ENCODE peak calls at places on chromosome 14, in ten cellular contexts. Z, U, H, E, Q, T, V, S, M and C are unnamed samples.

GRCh38 chr14:24665440-24665991 is 31.5 kb upstream of the GZMB start:
- DNase-seq in Z (no peak), U (no peak), H (no peak), E (no peak), Q (no peak), T (no peak), V (no peak), S (no peak), M (no peak), C (peak; percentile 66)

GRCh38 chr14:90733139-90733808 is 83.0 kb downstream of the TTC7B start:
- DNase-seq in Z (no peak), U (no peak), H (no peak), E (no peak), Q (no peak), T (no peak), V (no peak), S (no peak), M (no peak), C (no peak)

GRCh38 chr14:79325071-79325470 is 886.2 kb downstream of the DIO2 start:
- DNase-seq in Z (peak; percentile 4), U (peak; percentile 7), H (no peak), E (no peak), Q (no peak), T (no peak), V (no peak), S (no peak), M (no peak), C (no peak)

GRCh38 chr14:40100544-40101196 is 668.4 kb upstream of the FBXO33 start:
- DNase-seq in Z (no peak), U (no peak), H (no peak), E (no peak), Q (no peak), T (no peak), V (no peak), S (no peak), M (no peak), C (no peak)

GRCh38 chr14:76780360-76780759 is 19.1 kb downstream of the VASH1 start:
- DNase-seq in Z (no peak), U (no peak), H (peak; percentile 8), E (no peak), Q (no peak), T (no peak), V (no peak), S (peak; percentile 23), M (no peak), C (no peak)

GRCh38 chr14:90883197-90883596 is 67.0 kb upstream of the TTC7B start:
- DNase-seq in Z (no peak), U (no peak), H (no peak), E (no peak), Q (no peak), T (no peak), V (no peak), S (no peak), M (no peak), C (no peak)

GRCh38 chr14:24080888-24081738 is 9.8 kb downstream of the CPNE6 start:
- DNase-seq in Z (peak; percentile 28), U (no peak), H (no peak), E (no peak), Q (peak; percentile 28), T (peak; percentile 91), V (peak; percentile 11), S (peak; percentile 94), M (peak; percentile 7), C (peak; percentile 61)

GRCh38 chr14:68822132-68822651 is 29.3 kb upstream of the ZFP36L1 start:
- DNase-seq in Z (no peak), U (no peak), H (peak; percentile 10), E (no peak), Q (no peak), T (peak; percentile 62), V (no peak), S (no peak), M (no peak), C (no peak)

GRCh38 chr14:69270795-69271708 is 11.1 kb downstream of the GALNT16 start:
- DNase-seq in Z (no peak), U (peak; percentile 37), H (no peak), E (no peak), Q (no peak), T (no peak), V (no peak), S (no peak), M (no peak), C (no peak)

GRCh38 chr14:78245238-78245637 is 75.1 kb downstream of the NRXN3 start:
- DNase-seq in Z (no peak), U (no peak), H (no peak), E (no peak), Q (no peak), T (no peak), V (no peak), S (no peak), M (no peak), C (no peak)

GRCh38 chr14:51701956-51702355 is 50.2 kb downstream of the FRMD6 start:
- DNase-seq in Z (no peak), U (peak; percentile 45), H (no peak), E (no peak), Q (no peak), T (no peak), V (no peak), S (no peak), M (no peak), C (no peak)

GRCh38 chr14:51703787-51704186 is 52.1 kb downstream of the FRMD6 start:
- DNase-seq in Z (no peak), U (no peak), H (no peak), E (no peak), Q (no peak), T (no peak), V (no peak), S (no peak), M (no peak), C (no peak)

GRCh38 chr14:51704465-51705050 is 52.8 kb downstream of the FRMD6 start:
- DNase-seq in Z (no peak), U (no peak), H (no peak), E (no peak), Q (no peak), T (no peak), V (no peak), S (no peak), M (peak; percentile 81), C (no peak)
- TF ChIP-seq POLR2A in Z (no peak), U (no peak), H (no peak), E (no peak), Q (no peak), T (no peak), V (no peak), S (no peak), M (no peak), C (no peak)

DNA sequence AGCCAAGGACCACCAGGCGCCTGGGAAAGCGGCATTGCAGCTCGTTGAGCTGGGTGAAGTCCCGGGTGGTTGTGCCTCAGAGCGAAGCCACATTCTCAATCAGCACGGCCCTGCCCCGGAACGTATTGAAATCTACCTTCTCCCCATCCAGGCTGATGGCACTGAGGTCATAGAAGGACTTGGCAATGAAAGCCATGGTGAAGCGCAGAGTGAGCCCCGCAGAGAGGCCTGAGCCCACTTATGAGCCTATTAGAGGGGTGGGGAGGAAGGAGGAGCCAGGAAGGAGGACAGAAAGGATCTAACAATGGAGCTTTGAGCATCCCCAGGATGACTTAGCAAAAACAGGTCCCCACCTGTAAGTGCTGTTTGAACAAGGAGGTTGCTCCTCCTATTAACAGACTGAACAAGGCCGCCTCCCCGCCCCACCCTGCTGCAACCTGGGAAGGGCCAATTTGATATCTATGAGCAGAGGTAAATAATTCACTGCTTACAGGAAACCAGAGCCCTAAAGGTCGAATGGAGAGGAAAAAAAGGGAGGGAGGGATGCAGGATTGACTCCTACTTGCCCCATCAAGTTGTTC is at the start of gene GPX2:
- DNase-seq in Z (peak; percentile 94), U (no peak), H (no peak), E (no peak), Q (no peak), T (no peak), V (no peak), S (peak; percentile 59), M (no peak), C (no peak)
- TF ChIP-seq POLR2A in Z (peak; percentile 82), U (no peak), H (no peak), E (no peak), Q (no peak), T (no peak), V (peak; percentile 47), S (no peak), M (no peak), C (no peak)

GRCh38 chr14:70907996-70908917 is 998 bp downstream of the PCNX1 start:
- DNase-seq in Z (peak; percentile 39), U (peak; percentile 69), H (peak; percentile 38), E (no peak), Q (peak; percentile 49), T (peak; percentile 43), V (no peak), S (peak; percentile 92), M (peak; percentile 61), C (peak; percentile 12)
- TF ChIP-seq POLR2A in Z (no peak), U (no peak), H (no peak), E (no peak), Q (no peak), T (no peak), V (no peak), S (no peak), M (peak; percentile 26), C (no peak)

GRCh38 chr14:81534510-81535074 is 939 bp upstream of the SEL1L start:
- DNase-seq in Z (no peak), U (no peak), H (no peak), E (no peak), Q (no peak), T (no peak), V (no peak), S (no peak), M (no peak), C (no peak)

GRCh38 chr14:81533212-81533535 is 479 bp downstream of the SEL1L start:
- DNase-seq in Z (no peak), U (no peak), H (no peak), E (no peak), Q (no peak), T (no peak), V (no peak), S (no peak), M (no peak), C (peak; percentile 38)

GRCh38 chr14:81535399-81536124 is 1.9 kb upstream of the SEL1L start:
- DNase-seq in Z (no peak), U (no peak), H (no peak), E (no peak), Q (no peak), T (no peak), V (no peak), S (no peak), M (no peak), C (no peak)

GRCh38 chr14:81536125-81536771 is 2.6 kb upstream of the SEL1L start:
- DNase-seq in Z (no peak), U (no peak), H (no peak), E (no peak), Q (no peak), T (no peak), V (no peak), S (no peak), M (no peak), C (no peak)

DNA sequence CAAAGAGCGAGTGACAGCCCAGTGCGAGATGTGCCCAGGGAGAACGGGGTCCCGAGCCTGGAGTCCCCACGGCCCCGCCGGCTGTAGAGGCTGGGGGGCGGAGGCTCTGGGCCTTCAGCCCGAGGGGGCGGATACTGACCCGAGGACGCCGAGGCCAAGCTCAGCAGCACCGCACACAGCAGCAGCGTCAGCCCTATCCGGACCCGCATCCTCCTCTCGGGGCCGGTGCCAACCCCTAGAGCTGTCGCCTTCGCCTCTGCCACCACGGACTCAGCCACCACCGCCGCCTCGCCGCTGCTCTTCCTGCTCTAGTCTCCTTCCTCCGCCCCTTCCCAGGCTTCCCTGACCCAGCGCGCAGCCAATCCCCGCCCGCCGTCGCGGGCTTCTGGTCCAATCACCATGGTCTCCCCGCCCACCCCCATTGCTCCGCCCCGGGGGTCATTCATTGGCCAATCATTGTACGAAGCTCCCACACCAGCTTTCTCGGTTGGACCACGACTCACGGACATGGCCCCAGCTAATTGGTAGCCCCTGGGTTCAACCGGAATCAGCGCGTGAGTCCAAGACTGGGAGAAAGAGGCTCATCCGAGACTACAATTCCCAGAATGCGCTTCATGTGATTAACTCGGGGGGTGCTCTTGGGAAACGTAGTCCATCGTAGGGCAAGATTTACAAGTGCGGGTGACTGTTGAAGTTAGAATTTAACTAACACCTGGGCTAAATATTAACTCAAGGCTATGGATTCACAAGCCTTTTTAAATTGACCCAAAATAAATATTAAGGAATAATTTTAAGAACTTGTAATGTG is at the start of gene SEL1L:
- DNase-seq in Z (peak; percentile 99), U (peak; percentile 99), H (peak; percentile 100), E (peak; percentile 99), Q (peak; percentile 99), T (peak; percentile 68), V (peak; percentile 99), S (peak; percentile 98), M (peak; percentile 100), C (peak; percentile 99)
- TF ChIP-seq POLR2A in Z (peak; percentile 86), U (peak; percentile 90), H (peak; percentile 65), E (peak; percentile 29), Q (peak; percentile 27), T (peak; percentile 92), V (peak; percentile 91), S (peak; percentile 67), M (peak; percentile 73), C (peak; percentile 88)